ENCODE peak calls at places on chromosome 14, in ten cellular contexts. J, E, C, T, D, K, G, I, R and V are unnamed samples.

GRCh38 chr14:88904864-88905263 is 80.4 kb downstream of the TTC8 start:
- DNase-seq in J (no peak), E (peak; percentile 69), C (no peak), T (no peak), D (no peak), K (no peak), G (no peak), I (peak; percentile 5), R (no peak), V (no peak)

GRCh38 chr14:50083467-50084337 is 32.7 kb downstream of the VCPKMT start:
- DNase-seq in J (no peak), E (no peak), C (no peak), T (no peak), D (no peak), K (no peak), G (no peak), I (no peak), R (peak; percentile 78), V (no peak)

GRCh38 chr14:84825481-84825880 is 704.5 kb upstream of the FLRT2 start:
- DNase-seq in J (no peak), E (no peak), C (no peak), T (no peak), D (no peak), K (no peak), G (no peak), I (no peak), R (no peak), V (no peak)

GRCh38 chr14:61503167-61503801 is 181.9 kb downstream of the PRKCH start:
- DNase-seq in J (no peak), E (no peak), C (no peak), T (no peak), D (peak; percentile 93), K (no peak), G (no peak), I (no peak), R (peak; percentile 88), V (no peak)

GRCh38 chr14:99990268-99991170 is 74.7 kb upstream of the EVL start:
- DNase-seq in J (no peak), E (no peak), C (no peak), T (no peak), D (no peak), K (no peak), G (no peak), I (no peak), R (no peak), V (no peak)

GRCh38 chr14:55580401-55581010 is 499 bp downstream of the KTN1 start:
- DNase-seq in J (no peak), E (no peak), C (peak; percentile 86), T (peak; percentile 68), D (peak; percentile 35), K (peak; percentile 80), G (peak; percentile 62), I (no peak), R (peak; percentile 65), V (no peak)

GRCh38 chr14:98725196-98725595 is 546.8 kb downstream of the BCL11B start:
- DNase-seq in J (no peak), E (no peak), C (peak; percentile 17), T (no peak), D (no peak), K (no peak), G (no peak), I (no peak), R (peak; percentile 31), V (no peak)

GRCh38 chr14:55201219-55202096 is 10.1 kb upstream of the DLGAP5 start:
- DNase-seq in J (no peak), E (no peak), C (no peak), T (no peak), D (no peak), K (no peak), G (no peak), I (no peak), R (no peak), V (no peak)

GRCh38 chr14:24145700-24146621 is at the start of gene PSME2:
- DNase-seq in J (no peak), E (peak; percentile 11), C (no peak), T (no peak), D (peak; percentile 7), K (no peak), G (no peak), I (no peak), R (no peak), V (peak; percentile 92)

GRCh38 chr14:71372411-71372838 is 465.2 kb downstream of the PCNX1 start:
- DNase-seq in J (peak; percentile 78), E (peak; percentile 68), C (no peak), T (no peak), D (peak; percentile 52), K (no peak), G (no peak), I (no peak), R (no peak), V (no peak)

GRCh38 chr14:52051251-52051650 is 17.6 kb downstream of the NID2 start:
- DNase-seq in J (no peak), E (no peak), C (no peak), T (no peak), D (no peak), K (no peak), G (no peak), I (no peak), R (peak; percentile 7), V (no peak)

GRCh38 chr14:103284574-103285467 is 49.2 kb upstream of the EIF5 start:
- DNase-seq in J (no peak), E (no peak), C (peak; percentile 17), T (no peak), D (no peak), K (no peak), G (no peak), I (no peak), R (peak; percentile 33), V (no peak)

DNA sequence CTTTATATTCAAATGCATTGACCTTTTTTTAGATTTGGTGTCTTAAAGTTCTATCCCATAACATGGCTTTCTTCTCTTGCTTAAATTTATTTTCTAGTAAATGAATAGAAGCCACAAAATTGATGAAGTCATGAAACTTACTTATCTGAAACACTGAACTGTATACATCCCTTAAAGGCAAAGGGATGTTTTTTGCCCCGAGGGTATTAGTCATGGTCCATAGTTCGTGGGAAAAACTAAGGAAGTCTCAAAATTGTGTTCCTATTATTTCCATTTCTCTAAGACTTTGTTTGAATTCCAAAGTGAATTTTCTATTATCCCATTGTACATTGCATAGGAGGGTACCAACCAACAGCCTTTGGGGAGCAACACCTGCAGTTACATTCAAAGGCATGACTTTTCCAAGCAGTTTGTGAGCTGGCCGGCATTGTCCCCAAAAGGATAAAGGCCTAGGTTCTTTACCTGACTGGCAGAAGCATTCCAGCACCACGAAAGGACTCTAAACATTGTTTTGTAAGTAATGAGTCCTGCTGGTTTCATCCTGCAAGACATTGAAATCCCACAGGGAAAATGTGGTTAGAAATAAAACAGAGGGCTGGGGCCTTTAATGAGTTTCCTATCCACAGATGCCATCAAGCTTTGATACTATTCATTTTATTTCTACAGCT is 473.5 kb downstream of the PRKD1 start:
- DNase-seq in J (no peak), E (no peak), C (no peak), T (no peak), D (no peak), K (peak; percentile 54), G (no peak), I (no peak), R (no peak), V (no peak)
- TF ChIP-seq CTCF in J (no peak), E (no peak), C (no peak), T (no peak), D (no peak), K (no peak), G (no peak), I (no peak), R (no peak), V (no peak)

DNA sequence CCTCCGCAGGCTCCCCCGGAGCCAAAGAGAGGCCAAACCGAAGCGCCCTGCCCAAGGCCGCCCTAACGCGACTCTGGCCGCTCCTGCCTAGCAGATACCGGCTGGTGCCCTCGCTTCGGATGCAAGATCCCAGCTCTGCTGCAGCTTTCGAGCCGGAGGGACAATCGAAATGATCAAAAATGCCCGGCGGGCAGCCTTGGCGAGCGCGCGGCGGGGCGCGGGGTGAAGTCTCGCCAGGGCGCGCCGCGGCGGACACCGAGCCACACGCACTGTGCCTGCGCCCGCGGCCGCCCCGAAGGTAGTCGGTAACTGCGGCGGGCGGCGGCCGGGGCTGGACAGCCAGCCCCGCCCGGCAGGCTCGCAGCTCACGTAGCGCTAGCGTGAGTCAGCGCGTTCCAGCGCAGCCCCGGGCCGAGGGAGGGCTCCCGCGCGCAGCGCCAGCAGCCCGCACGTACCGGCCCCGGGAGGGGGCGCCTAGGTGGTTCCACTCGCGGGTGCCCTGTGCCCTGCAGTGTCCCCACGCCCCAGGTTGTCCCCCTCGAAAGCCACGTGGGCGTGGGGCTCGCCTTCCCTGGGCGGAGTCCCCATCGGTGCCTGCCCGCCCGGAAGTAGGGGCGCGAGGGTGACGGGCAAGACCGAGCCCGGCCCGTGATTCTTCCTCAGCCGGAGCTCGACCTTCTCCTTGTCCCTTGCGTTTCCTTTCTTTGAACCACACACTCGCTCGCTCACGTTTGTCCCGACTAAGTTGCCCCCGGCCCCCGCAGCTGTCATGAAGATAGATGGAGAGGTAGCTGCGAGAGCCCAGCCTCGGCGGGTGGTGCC is 109.3 kb upstream of the EGLN3 start:
- DNase-seq in J (no peak), E (no peak), C (peak; percentile 86), T (peak; percentile 85), D (peak; percentile 67), K (peak; percentile 91), G (peak; percentile 80), I (no peak), R (peak; percentile 60), V (peak; percentile 94)
- TF ChIP-seq CTCF in J (no peak), E (no peak), C (peak; percentile 34), T (no peak), D (peak; percentile 44), K (peak; percentile 39), G (peak; percentile 36), I (peak; percentile 25), R (no peak), V (peak; percentile 67)

GRCh38 chr14:105836160-105836559 is 309.8 kb downstream of the TMEM121 start:
- DNase-seq in J (no peak), E (no peak), C (no peak), T (no peak), D (no peak), K (no peak), G (no peak), I (no peak), R (no peak), V (no peak)

GRCh38 chr14:105830171-105830570 is 303.8 kb downstream of the TMEM121 start:
- DNase-seq in J (no peak), E (no peak), C (no peak), T (no peak), D (no peak), K (no peak), G (no peak), I (no peak), R (no peak), V (no peak)
- TF ChIP-seq CTCF in J (no peak), E (no peak), C (no peak), T (no peak), D (no peak), K (no peak), G (no peak), I (no peak), R (no peak), V (no peak)

GRCh38 chr14:81565441-81566290 is 32.0 kb upstream of the SEL1L start:
- DNase-seq in J (no peak), E (no peak), C (no peak), T (no peak), D (peak; percentile 6), K (peak; percentile 59), G (no peak), I (no peak), R (peak; percentile 42), V (no peak)

DNA sequence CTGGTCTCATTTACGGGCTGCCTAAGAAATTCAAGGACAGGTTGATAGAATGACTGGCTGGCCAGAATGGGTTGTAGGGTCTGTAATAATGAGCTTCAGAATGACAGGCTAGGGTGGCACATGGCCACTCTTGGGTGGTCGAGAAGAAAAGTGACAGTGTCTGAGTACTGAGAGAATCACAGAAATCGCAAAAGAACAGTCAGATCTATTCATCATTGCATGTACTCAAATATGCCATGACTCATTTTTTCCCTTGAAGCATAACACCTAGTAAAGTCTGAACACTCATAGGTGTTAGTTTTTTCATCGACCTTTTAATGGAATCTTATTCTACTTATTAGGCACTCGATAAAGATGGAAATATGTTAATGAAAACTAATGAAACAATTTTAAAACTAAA is 37.8 kb upstream of the SEL1L start:
- DNase-seq in J (no peak), E (no peak), C (no peak), T (no peak), D (no peak), K (no peak), G (no peak), I (no peak), R (no peak), V (no peak)
- TF ChIP-seq CTCF in J (no peak), E (no peak), C (no peak), T (no peak), D (no peak), K (no peak), G (no peak), I (no peak), R (no peak), V (no peak)